ENCODE peak calls at places on chromosomes 13 and 19, in five cellular contexts. K, W, C, T and M are unnamed samples.

GRCh38 chr19:18731562-18732008 is 48.1 kb downstream of the CRTC1 start:
- DNase-seq in T (peak), K (no peak), W (no peak), C (no peak), M (no peak)

GRCh38 chr19:19217110-19217509 is 5.4 kb downstream of the NCAN start:
- DNase-seq in C (no peak), K (no peak), T (no peak), W (no peak), M (no peak)

GRCh38 chr13:46526763-46527162 is 26.2 kb upstream of the LRCH1 start:
- DNase-seq in K (no peak), W (no peak), T (no peak), C (no peak), M (no peak)

GRCh38 chr13:38417727-38418126 is 68.1 kb downstream of the UFM1 start:
- DNase-seq in T (peak), K (no peak), W (peak), C (no peak), M (no peak)

GRCh38 chr19:50992666-50993035 is 8.8 kb downstream of the KLK8 start:
- DNase-seq in W (no peak), C (no peak), T (no peak), K (no peak), M (no peak)

GRCh38 chr19:50003254-50003788 is 21.9 kb downstream of the VRK3 start:
- DNase-seq in W (no peak), T (no peak), C (no peak), K (no peak), M (no peak)

GRCh38 chr19:54317108-54317964 is 4.4 kb upstream of the LILRA5 start:
- DNase-seq in T (no peak), C (no peak), W (no peak), K (no peak), M (no peak)

GRCh38 chr13:112711528-112712265 is 21.9 kb downstream of the ATP11A start:
- DNase-seq in W (peak), T (peak), K (no peak), C (no peak), M (no peak)

GRCh38 chr19:10389863-10390262 is 9.5 kb upstream of the TYK2 start:
- DNase-seq in W (no peak), C (no peak), K (no peak), T (no peak), M (no peak)

GRCh38 chr13:41244555-41244954 is 18.8 kb downstream of the MTRF1 start:
- DNase-seq in W (no peak), T (no peak), C (no peak), K (no peak), M (no peak)

GRCh38 chr19:10811391-10812111 is 24.5 kb downstream of the TMED1 start:
- DNase-seq in K (no peak), W (no peak), T (no peak), C (no peak), M (no peak)